ENCODE peak calls at places on chromosomes 16 and 17, in eight cellular contexts. Q, E, A, K, T, S, Y and H are unnamed samples.

GRCh38 chr17:64262422-64263260 is at the start of gene TEX2:
- DNase-seq in Q (peak), E (no peak), A (peak), K (peak), T (peak), S (no peak), Y (no peak), H (peak)

GRCh38 chr16:65342231-65342866 is 220.5 kb upstream of the CDH11 start:
- DNase-seq in Q (no peak), E (no peak), A (peak), K (peak), T (peak), S (peak), Y (no peak), H (no peak)

GRCh38 chr17:52049051-52049450 is 109.5 kb downstream of the CA10 start:
- DNase-seq in Q (no peak), E (no peak), A (no peak), K (no peak), T (no peak), S (no peak), Y (no peak), H (no peak)

GRCh38 chr17:56141046-56141839 is 12.0 kb upstream of the ANKFN1 start:
- DNase-seq in Q (no peak), E (no peak), A (no peak), K (no peak), T (no peak), S (peak), Y (no peak), H (no peak)

GRCh38 chr17:16314189-16314588 is 39.1 kb downstream of the CENPV start:
- DNase-seq in Q (no peak), E (no peak), A (peak), K (no peak), T (no peak), S (no peak), Y (no peak), H (no peak)

GRCh38 chr16:51095890-51096626 is 55.0 kb downstream of the SALL1 start:
- DNase-seq in Q (no peak), E (no peak), A (no peak), K (no peak), T (no peak), S (no peak), Y (no peak), H (no peak)

GRCh38 chr17:8851600-8851999 is 15.9 kb downstream of the PIK3R6 start:
- DNase-seq in Q (no peak), E (no peak), A (no peak), K (no peak), T (no peak), S (no peak), Y (no peak), H (no peak)

GRCh38 chr16:27365142-27366089 is 36.6 kb upstream of the IL21R start:
- DNase-seq in Q (no peak), E (no peak), A (peak), K (no peak), T (no peak), S (peak), Y (no peak), H (no peak)

GRCh38 chr16:48029768-48030167 is 126.0 kb downstream of the ABCC12 start:
- DNase-seq in Q (no peak), E (no peak), A (no peak), K (no peak), T (no peak), S (no peak), Y (no peak), H (no peak)

GRCh38 chr17:81556175-81556691 is 4.1 kb upstream of the FAAP100 start:
- DNase-seq in Q (no peak), E (no peak), A (peak), K (no peak), T (no peak), S (peak), Y (no peak), H (no peak)

GRCh38 chr17:31541559-31541958 is 150.1 kb downstream of the RAB11FIP4 start:
- DNase-seq in Q (no peak), E (no peak), A (peak), K (peak), T (peak), S (no peak), Y (no peak), H (no peak)
- TF ChIP-seq CTCF in Q (no peak), E (peak), A (no peak), K (no peak), T (peak), S (no peak), Y (peak), H (no peak)

GRCh38 chr16:30650369-30651123 is at the start of gene PRR14:
- DNase-seq in Q (peak), E (peak), A (peak), K (peak), T (peak), S (peak), Y (peak), H (peak)
- TF ChIP-seq CTCF in Q (peak), E (no peak), A (no peak), K (peak), T (no peak), S (no peak), Y (peak), H (no peak)

DNA sequence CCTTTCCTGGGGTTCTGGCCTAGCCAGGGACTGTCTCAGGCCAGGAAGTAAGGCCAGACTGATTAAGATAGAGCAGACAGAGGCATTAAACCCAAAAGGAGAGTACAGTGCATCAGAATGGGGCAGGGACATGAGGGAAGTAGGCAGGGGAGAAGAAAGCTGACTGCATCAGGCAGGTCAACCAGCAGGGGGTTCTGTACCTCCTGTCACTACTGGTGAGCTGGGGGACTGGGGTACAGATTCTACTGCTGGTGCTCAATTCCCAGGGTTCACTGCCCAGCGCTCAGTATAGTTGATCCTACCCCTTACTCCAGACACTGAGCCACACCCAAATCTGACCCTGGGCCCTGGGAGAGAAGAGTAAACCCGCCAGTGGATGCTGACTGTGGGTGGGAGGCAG is 12.9 kb upstream of the MTMR4 start:
- DNase-seq in Q (no peak), E (no peak), A (no peak), K (no peak), T (peak), S (no peak), Y (no peak), H (no peak)
- TF ChIP-seq CTCF in Q (no peak), E (peak), A (no peak), K (no peak), T (peak), S (peak), Y (peak), H (no peak)

DNA sequence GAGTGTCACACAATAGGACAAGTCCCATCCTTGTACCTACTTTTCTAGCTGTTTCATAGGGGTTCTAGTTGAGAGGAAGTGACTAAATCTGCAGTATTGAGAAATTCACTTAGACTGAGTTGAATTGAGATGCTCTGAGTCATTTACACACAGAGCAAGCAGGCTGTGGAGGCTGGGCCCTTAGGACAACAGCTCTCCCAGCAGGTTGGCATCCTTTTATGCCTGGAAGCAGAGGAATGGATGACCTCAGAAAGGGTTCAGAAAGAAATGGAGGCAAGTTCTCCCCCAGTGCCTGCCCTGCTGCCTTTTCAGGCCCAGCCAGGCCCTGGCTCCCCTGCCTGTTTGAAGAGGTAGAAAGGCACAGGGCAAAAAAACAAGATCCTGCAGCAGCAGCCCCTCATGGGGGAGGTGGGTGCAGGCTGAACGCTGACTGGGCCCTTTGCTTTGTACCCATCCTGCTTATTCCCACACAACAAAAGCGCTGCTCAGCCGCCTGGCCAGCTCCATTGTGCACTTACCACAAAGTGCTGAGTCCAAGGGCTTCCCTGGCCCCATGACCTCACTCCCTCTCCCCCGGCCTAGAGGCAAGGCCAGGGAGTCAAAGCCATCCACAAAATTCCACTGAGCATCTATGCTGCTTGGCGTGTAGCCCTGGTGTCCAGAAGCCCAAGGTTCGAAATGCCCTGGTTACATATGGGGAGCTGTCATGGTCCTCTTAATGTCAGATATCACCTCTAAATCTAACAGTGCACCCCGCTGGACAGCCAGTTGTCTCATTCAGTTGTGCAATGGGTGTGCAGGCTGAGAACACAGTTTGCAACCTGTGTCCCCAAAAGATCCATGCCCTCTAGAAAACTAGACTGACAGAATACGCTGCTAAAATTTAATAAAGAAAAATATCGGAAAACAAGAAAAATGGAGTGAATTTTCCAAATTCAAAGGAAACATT is 5.4 kb upstream of the CRYBA1 start:
- DNase-seq in Q (peak), E (no peak), A (peak), K (peak), T (peak), S (peak), Y (peak), H (no peak)
- TF ChIP-seq CTCF in Q (no peak), E (no peak), A (no peak), K (no peak), T (peak), S (peak), Y (no peak), H (no peak)

GRCh38 chr16:3134338-3135119 is at the start of gene ZNF213:
- DNase-seq in Q (peak), E (peak), A (peak), K (peak), T (peak), S (peak), Y (peak), H (peak)
- TF ChIP-seq CTCF in Q (no peak), E (no peak), A (no peak), K (no peak), T (no peak), S (no peak), Y (no peak), H (no peak)

DNA sequence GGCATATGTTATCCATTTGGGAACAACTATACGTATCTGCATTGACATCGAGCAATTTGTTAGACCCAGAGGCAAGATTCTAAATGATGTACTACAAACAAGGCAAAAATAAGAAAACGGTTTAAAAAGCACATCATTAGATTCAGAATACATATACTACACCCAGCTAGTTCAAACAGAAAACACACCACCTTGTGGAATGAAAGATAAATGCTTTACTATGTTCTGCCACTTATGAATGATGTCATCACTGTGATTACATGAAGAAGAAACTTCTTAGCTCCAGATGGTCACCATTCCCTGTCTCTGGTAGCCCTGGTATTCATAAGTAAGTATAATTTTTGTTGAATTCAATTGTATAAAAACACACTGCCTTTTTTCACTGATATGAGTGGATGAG is 7.8 kb downstream of the NACA2 start:
- DNase-seq in Q (no peak), E (no peak), A (peak), K (no peak), T (peak), S (peak), Y (peak), H (no peak)
- TF ChIP-seq CTCF in Q (no peak), E (peak), A (peak), K (no peak), T (no peak), S (peak), Y (peak), H (no peak)

GRCh38 chr16:13921328-13921727 is 1.4 kb downstream of the ERCC4 start:
- DNase-seq in Q (no peak), E (no peak), A (no peak), K (no peak), T (no peak), S (no peak), Y (no peak), H (no peak)

GRCh38 chr16:13919683-13920509 is at the start of gene ERCC4:
- DNase-seq in Q (peak), E (peak), A (peak), K (peak), T (peak), S (peak), Y (peak), H (peak)

GRCh38 chr16:13915033-13915635 is 4.8 kb upstream of the ERCC4 start:
- DNase-seq in Q (no peak), E (no peak), A (no peak), K (no peak), T (no peak), S (no peak), Y (no peak), H (no peak)

GRCh38 chr16:13920510-13920818 is 510 bp downstream of the ERCC4 start:
- DNase-seq in Q (no peak), E (no peak), A (no peak), K (no peak), T (no peak), S (no peak), Y (no peak), H (no peak)

GRCh38 chr16:13919330-13919682 is 648 bp upstream of the ERCC4 start:
- DNase-seq in Q (no peak), E (no peak), A (peak), K (no peak), T (peak), S (peak), Y (peak), H (no peak)
- TF ChIP-seq CTCF in Q (no peak), E (no peak), A (no peak), K (no peak), T (no peak), S (peak), Y (peak), H (no peak)

DNA sequence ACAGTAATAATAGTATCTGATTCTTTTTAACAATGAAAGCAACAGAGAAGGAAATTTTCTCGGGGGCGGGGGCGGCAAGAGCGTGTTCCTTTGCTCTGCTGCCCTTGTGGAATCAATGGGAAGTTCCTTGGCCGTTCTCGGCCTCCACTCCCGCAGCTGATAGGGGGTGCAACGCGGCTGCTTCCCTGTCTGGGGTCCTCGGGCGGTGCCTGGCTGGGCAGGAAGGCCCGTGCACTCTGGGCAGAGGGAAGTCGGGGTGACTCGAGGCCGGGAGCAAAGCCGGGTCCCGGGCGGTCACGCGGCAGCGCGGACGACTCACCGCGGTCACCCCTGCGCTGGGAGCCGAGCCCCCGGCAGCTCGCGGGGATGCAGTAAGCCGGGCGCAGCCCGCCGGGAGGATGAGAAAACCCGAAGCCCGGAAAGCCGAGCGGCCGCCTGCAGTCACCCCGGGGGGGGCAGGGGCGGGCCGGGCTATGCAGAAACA is 2.5 kb downstream of the TUBB3 start:
- DNase-seq in Q (no peak), E (no peak), A (peak), K (peak), T (peak), S (peak), Y (peak), H (no peak)
- TF ChIP-seq CTCF in Q (no peak), E (no peak), A (no peak), K (no peak), T (no peak), S (no peak), Y (peak), H (no peak)